ENCODE peak calls at places on chromosomes 11 and 22, in ten cellular contexts. X is lung, Z is PC-9, K is GM12878, M is mesendoderm, R is heart left ventricle, T is substantia nigra, W is ovary, P is tibial artery, G is A549. L is an unnamed sample.

GRCh38 chr11:124583827-124584226 is 14.0 kb downstream of the OR8A1 start:
- DNase-seq in R (no peak), P (no peak), W (no peak), T (no peak), G (no peak), X (no peak), Z (no peak), M (no peak), K (no peak), L (no peak)

GRCh38 chr11:37390566-37390965 is 792.5 kb upstream of the RAG2 start:
- DNase-seq in K (no peak), T (no peak), P (no peak), X (no peak), M (no peak), W (no peak), G (no peak), Z (no peak), R (no peak), L (no peak)

GRCh38 chr11:12085371-12086251 is 24.8 kb upstream of the MICAL2 start:
- DNase-seq in M (no peak), T (no peak), P (no peak), K (no peak), R (no peak), G (peak), Z (peak), X (no peak), W (no peak), L (no peak)

GRCh38 chr22:48757581-48757980 is 1070.1 kb downstream of the BRD1 start:
- DNase-seq in T (no peak), P (peak), W (no peak), R (no peak), Z (no peak), X (no peak), G (no peak), M (no peak), K (no peak), L (no peak)

GRCh38 chr11:48081151-48082010 is 101.0 kb downstream of the PTPRJ start:
- DNase-seq in K (no peak), R (peak), W (no peak), X (peak), P (peak), G (no peak), M (no peak), Z (no peak), T (peak), L (peak)

GRCh38 chr22:26892401-26893033 is 235.1 kb downstream of the MIAT start:
- DNase-seq in W (peak), K (no peak), G (no peak), X (peak), T (no peak), P (no peak), R (no peak), Z (no peak), M (no peak), L (no peak)

GRCh38 chr11:85869776-85870175 is 14.6 kb downstream of the CCDC83 start:
- DNase-seq in K (no peak), Z (no peak), M (no peak), R (no peak), T (no peak), P (no peak), W (no peak), X (no peak), G (no peak), L (no peak)

GRCh38 chr11:117175781-117176180 is 2.8 kb upstream of the SIDT2 start:
- DNase-seq in Z (no peak), P (no peak), X (no peak), R (no peak), T (no peak), M (no peak), G (no peak), K (no peak), W (no peak), L (no peak)

GRCh38 chr11:20453657-20454316 is 66.3 kb downstream of the PRMT3 start:
- DNase-seq in R (no peak), G (no peak), M (no peak), K (no peak), X (no peak), T (no peak), Z (no peak), P (no peak), W (no peak), L (no peak)

GRCh38 chr11:76666408-76666807 is 4.1 kb downstream of the LRRC32 start:
- DNase-seq in K (no peak), G (no peak), X (no peak), P (peak), Z (no peak), T (no peak), R (peak), W (peak), M (no peak), L (peak)

GRCh38 chr11:44570411-44571155 is 5.1 kb downstream of the CD82 start:
- DNase-seq in R (no peak), Z (no peak), M (no peak), P (no peak), G (no peak), W (no peak), T (no peak), K (no peak), X (no peak), L (no peak)

GRCh38 chr11:44793350-44794090 is 66.8 kb downstream of the TSPAN18 start:
- DNase-seq in G (no peak), R (no peak), M (peak), X (no peak), Z (no peak), W (no peak), P (no peak), T (no peak), K (no peak), L (peak)

GRCh38 chr11:15841898-15842297 is 514.4 kb downstream of the SOX6 start:
- DNase-seq in M (no peak), X (no peak), T (no peak), W (no peak), G (no peak), Z (no peak), R (peak), K (no peak), P (no peak), L (no peak)

GRCh38 chr11:93623179-93623578 is 38.3 kb upstream of the CEP295 start:
- DNase-seq in X (no peak), K (peak), R (no peak), Z (peak), M (peak), T (no peak), G (no peak), W (no peak), P (no peak), L (no peak)

GRCh38 chr11:61870429-61871039 is 20.8 kb downstream of the FADS3 start:
- DNase-seq in X (no peak), P (no peak), K (no peak), M (peak), T (no peak), Z (no peak), G (no peak), R (no peak), W (no peak), L (no peak)

GRCh38 chr11:76598426-76598839 is 72.1 kb downstream of the LRRC32 start:
- DNase-seq in X (no peak), Z (no peak), M (peak), R (no peak), G (peak), K (peak), T (peak), W (no peak), P (peak), L (peak)

GRCh38 chr11:115874843-115875242 is 370.6 kb upstream of the CADM1 start:
- DNase-seq in K (peak), M (no peak), W (no peak), X (no peak), P (no peak), R (no peak), G (no peak), Z (peak), T (no peak), L (no peak)

GRCh38 chr22:26464312-26464711 is 19.3 kb downstream of the HPS4 start:
- DNase-seq in T (no peak), X (no peak), W (no peak), P (no peak), K (no peak), G (no peak), R (no peak), Z (no peak), M (peak), L (peak)

GRCh38 chr11:15826826-15827225 is 529.5 kb downstream of the SOX6 start:
- DNase-seq in G (peak), M (peak), T (peak), P (no peak), R (peak), X (peak), Z (peak), K (no peak), W (peak), L (peak)

GRCh38 chr11:33942954-33943353 is 51.1 kb upstream of the LMO2 start:
- DNase-seq in W (no peak), P (peak), X (no peak), K (peak), T (no peak), G (no peak), M (no peak), R (peak), Z (no peak), L (peak)

GRCh38 chr22:42371112-42371900 is 60.9 kb downstream of the NFAM1 start:
- DNase-seq in M (no peak), Z (no peak), X (no peak), W (no peak), T (no peak), G (no peak), K (no peak), R (no peak), P (no peak), L (peak)

GRCh38 chr11:11584446-11584810 is 37.4 kb downstream of the GALNT18 start:
- DNase-seq in R (no peak), Z (no peak), W (no peak), X (peak), K (no peak), M (no peak), G (peak), P (no peak), T (no peak), L (no peak)

GRCh38 chr11:46105902-46106301 is 15.4 kb downstream of the PHF21A start:
- DNase-seq in M (no peak), T (no peak), P (no peak), W (no peak), K (no peak), Z (no peak), X (no peak), G (no peak), R (no peak), L (no peak)

GRCh38 chr11:86940122-86940777 is 14.9 kb downstream of the FZD4 start:
- DNase-seq in P (peak), G (no peak), Z (no peak), M (peak), R (peak), T (no peak), X (no peak), K (no peak), W (peak), L (peak)

GRCh38 chr11:23403210-23404185 is 543.2 kb upstream of the CCDC179 start:
- DNase-seq in Z (no peak), P (no peak), G (no peak), T (no peak), R (no peak), W (no peak), M (no peak), X (no peak), K (no peak), L (peak)

GRCh38 chr11:44010789-44011251 is 37.0 kb upstream of the ACCSL start:
- DNase-seq in M (no peak), W (no peak), G (no peak), X (no peak), K (no peak), P (peak), R (no peak), Z (no peak), T (no peak), L (no peak)

DNA sequence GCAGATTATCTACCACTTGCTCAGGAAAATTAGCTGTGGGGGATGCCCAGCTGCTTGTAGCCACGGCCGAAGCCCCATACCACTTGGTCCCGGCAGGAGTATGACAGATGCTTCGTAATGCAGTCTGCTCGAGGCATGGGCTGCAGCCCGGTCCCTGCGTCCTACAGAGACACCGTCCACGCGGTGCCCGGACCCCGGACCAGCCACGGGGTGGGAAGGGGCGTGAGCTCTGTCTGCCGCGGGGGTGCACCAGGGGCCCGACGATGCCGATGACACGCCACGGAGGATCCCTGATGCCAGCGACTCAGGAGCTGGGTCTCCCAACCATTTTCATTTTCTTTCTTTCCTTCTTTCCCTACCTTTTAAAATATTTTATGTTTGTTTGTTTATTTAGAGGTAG is 30.0 kb downstream of the SLC25A17 start:
- DNase-seq in W (no peak), K (no peak), G (no peak), P (no peak), Z (no peak), R (no peak), T (no peak), X (no peak), M (no peak), L (no peak)
- H3K27ac ChIP-seq in W (no peak), K (no peak), G (no peak), P (no peak), Z (no peak), R (no peak), T (no peak), X (no peak), M (no peak), L (no peak)

GRCh38 chr11:69251639-69252493 is 42.1 kb upstream of the MYEOV start:
- DNase-seq in T (no peak), G (no peak), X (no peak), P (no peak), Z (no peak), M (no peak), W (no peak), R (no peak), K (no peak), L (peak)
- H3K27ac ChIP-seq in T (no peak), G (no peak), X (no peak), P (no peak), Z (no peak), M (no peak), W (no peak), R (no peak), K (no peak), L (no peak)

DNA sequence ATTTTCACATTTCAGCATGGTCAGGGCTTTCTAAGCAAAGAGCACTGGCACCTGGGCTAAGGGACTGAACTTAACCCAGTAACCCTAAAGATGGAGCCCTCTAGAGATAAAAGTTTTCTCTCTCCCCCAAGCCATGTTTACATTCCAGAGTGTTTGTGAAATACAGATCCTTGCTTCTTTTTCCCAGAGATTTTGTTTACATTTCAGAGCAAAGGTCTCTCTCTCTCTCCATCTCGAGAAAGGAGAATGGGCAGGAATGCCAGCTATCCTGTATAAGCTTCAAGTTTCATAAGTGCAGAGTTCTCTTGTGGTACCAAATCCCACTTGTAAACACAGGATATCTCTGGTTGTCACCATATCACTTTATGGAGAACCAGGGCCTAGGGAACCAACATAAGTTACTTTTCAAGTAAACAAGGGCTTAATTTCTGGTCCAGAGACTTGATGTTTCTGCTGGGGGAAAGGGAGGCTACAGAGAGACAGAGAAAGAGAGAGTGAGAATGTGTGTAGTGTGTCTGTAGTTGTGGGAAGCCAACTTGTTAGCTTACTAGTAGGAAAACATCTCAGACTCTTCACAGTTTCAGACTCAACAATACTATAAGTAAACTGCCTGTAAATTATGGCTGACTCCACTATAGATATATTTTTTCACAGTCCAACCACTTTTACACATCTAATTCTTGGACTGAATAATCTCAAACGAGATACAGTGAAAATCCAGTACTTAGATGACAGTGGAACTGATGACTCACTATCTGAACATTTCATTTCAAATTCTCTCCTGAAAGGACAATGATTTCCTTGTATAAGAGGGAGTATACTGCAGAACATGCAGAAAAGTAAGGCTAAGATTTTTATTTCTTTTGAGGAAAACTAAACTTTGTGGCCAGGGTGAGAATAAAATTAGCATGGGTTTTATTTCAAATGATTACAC is 76.2 kb downstream of the ARHGAP32 start:
- DNase-seq in R (no peak), M (peak), T (no peak), W (no peak), P (no peak), Z (peak), G (no peak), X (no peak), K (no peak), L (no peak)
- H3K27ac ChIP-seq in R (no peak), M (no peak), T (no peak), W (no peak), P (no peak), Z (peak), G (peak), X (no peak), K (no peak), L (no peak)

GRCh38 chr22:37591823-37592404 is 12.0 kb upstream of the LGALS2 start:
- DNase-seq in T (no peak), M (no peak), Z (peak), K (no peak), G (no peak), W (no peak), X (no peak), P (no peak), R (no peak), L (no peak)
- H3K27ac ChIP-seq in T (peak), M (no peak), Z (no peak), K (peak), G (peak), W (no peak), X (no peak), P (no peak), R (no peak), L (no peak)

GRCh38 chr22:50445880-50446707 is 28.7 kb downstream of the SBF1 start:
- DNase-seq in G (no peak), M (no peak), X (no peak), Z (no peak), T (no peak), K (no peak), P (no peak), W (no peak), R (peak), L (peak)
- H3K27ac ChIP-seq in G (no peak), M (no peak), X (no peak), Z (no peak), T (peak), K (no peak), P (no peak), W (no peak), R (no peak), L (no peak)

GRCh38 chr11:108891143-108891542 is 226.3 kb downstream of the DDX10 start:
- DNase-seq in K (no peak), P (no peak), M (no peak), W (no peak), Z (no peak), G (no peak), R (no peak), X (no peak), T (no peak), L (no peak)

GRCh38 chr11:108882211-108882831 is 217.5 kb downstream of the DDX10 start:
- DNase-seq in M (no peak), X (no peak), K (no peak), W (no peak), R (no peak), Z (no peak), T (no peak), G (no peak), P (no peak), L (no peak)

GRCh38 chr11:108887436-108888238 is 222.8 kb downstream of the DDX10 start:
- DNase-seq in K (no peak), W (no peak), Z (no peak), M (no peak), R (no peak), P (no peak), T (no peak), G (no peak), X (no peak), L (no peak)

GRCh38 chr11:108890482-108891092 is 225.7 kb downstream of the DDX10 start:
- DNase-seq in X (no peak), R (no peak), K (no peak), Z (no peak), T (no peak), G (no peak), M (no peak), W (no peak), P (no peak), L (no peak)

GRCh38 chr11:108886608-108887007 is 221.7 kb downstream of the DDX10 start:
- DNase-seq in T (no peak), P (no peak), M (no peak), G (no peak), Z (no peak), X (no peak), R (no peak), K (no peak), W (no peak), L (no peak)
- H3K27ac ChIP-seq in T (no peak), P (no peak), M (no peak), G (peak), Z (no peak), X (no peak), R (no peak), K (no peak), W (no peak), L (no peak)

GRCh38 chr11:74612877-74613276 is 20.5 kb downstream of the POLD3 start:
- DNase-seq in P (no peak), X (no peak), W (no peak), M (no peak), R (no peak), G (no peak), Z (no peak), K (no peak), T (no peak), L (no peak)
- H3K27ac ChIP-seq in P (peak), X (no peak), W (no peak), M (no peak), R (no peak), G (peak), Z (no peak), K (no peak), T (no peak), L (no peak)

L was measured in right cardiac atrium.